ENCODE peak calls at places on chromosomes 16 and 17, in eight cellular contexts. B, C, N, V, Q, U, X and I are unnamed samples. For H3K27me3 and H3K36me3, the result is how much of the 10 kb centered on the place peaks cover.

GRCh38 chr17:72765357-72766153 is 326.9 kb downstream of the SLC39A11 start:
- DNase-seq in X (peak), V (no peak), B (no peak), U (no peak), C (no peak), Q (no peak), N (no peak), I (no peak)

GRCh38 chr16:17467923-17468540 is 2.7 kb downstream of the XYLT1 start:
- DNase-seq in U (peak), N (peak), B (peak), V (peak), C (peak), X (peak), Q (no peak), I (no peak)

GRCh38 chr17:69506489-69506888 is 92.0 kb downstream of the MAP2K6 start:
- DNase-seq in B (no peak), U (no peak), V (no peak), X (no peak), C (no peak), Q (no peak), N (no peak), I (no peak)

GRCh38 chr17:18967806-18968744 is 16.1 kb downstream of the SLC5A10 start:
- DNase-seq in U (no peak), X (no peak), N (no peak), B (no peak), V (no peak), Q (no peak), C (no peak), I (no peak)

GRCh38 chr16:66487580-66488235 is 60.6 kb downstream of the BEAN1 start:
- DNase-seq in U (no peak), X (no peak), V (no peak), Q (no peak), C (no peak), B (peak), N (peak), I (no peak)

GRCh38 chr16:30761427-30761927 is 385 bp downstream of the CFAP119 start:
- DNase-seq in N (no peak), X (peak), B (no peak), U (no peak), V (no peak), C (no peak), Q (no peak), I (peak)

GRCh38 chr17:64423881-64424280 is 25.0 kb upstream of the MILR1 start:
- DNase-seq in V (no peak), B (no peak), Q (no peak), N (no peak), X (no peak), C (no peak), U (no peak), I (no peak)

GRCh38 chr17:77480509-77481215 is 339.9 kb downstream of the SEC14L1 start:
- DNase-seq in N (no peak), Q (no peak), C (no peak), V (peak), U (no peak), X (no peak), B (no peak), I (no peak)

GRCh38 chr17:4440021-4440420 is 6.3 kb downstream of the SPNS3 start:
- DNase-seq in N (no peak), X (no peak), B (no peak), U (no peak), V (no peak), Q (no peak), C (no peak), I (no peak)

GRCh38 chr16:73058616-73059409 is 10.9 kb upstream of the ZFHX3 start:
- DNase-seq in X (peak), Q (peak), B (peak), V (peak), C (no peak), U (peak), N (peak), I (no peak)

GRCh38 chr17:12388206-12388605 is 277.5 kb upstream of the MYOCD start:
- DNase-seq in U (no peak), Q (no peak), C (no peak), B (no peak), N (no peak), X (no peak), V (no peak), I (no peak)

GRCh38 chr17:46795379-46795952 is 23.0 kb downstream of the WNT3 start:
- DNase-seq in V (no peak), B (no peak), U (no peak), N (no peak), Q (peak), C (no peak), X (no peak), I (no peak)

GRCh38 chr17:81230043-81230820 is 7.5 kb upstream of the CEP131 start:
- DNase-seq in Q (no peak), N (no peak), B (no peak), X (no peak), U (peak), C (no peak), V (no peak), I (no peak)

GRCh38 chr16:15564619-15565339 is 78.2 kb downstream of the MARF1 start:
- DNase-seq in X (no peak), U (no peak), Q (no peak), B (no peak), V (no peak), C (no peak), N (no peak), I (no peak)

GRCh38 chr16:70737377-70738082 is 51.7 kb upstream of the MTSS2 start:
- DNase-seq in Q (no peak), U (peak), V (peak), X (peak), B (peak), N (no peak), C (no peak), I (no peak)

GRCh38 chr17:17560975-17561374 is 30.5 kb downstream of the PEMT start:
- DNase-seq in N (no peak), Q (no peak), U (no peak), X (no peak), V (no peak), C (no peak), B (no peak), I (no peak)

GRCh38 chr16:90077757-90078593 is 844 bp upstream of the PRDM7 start:
- DNase-seq in X (peak), U (peak), B (no peak), V (no peak), N (no peak), Q (no peak), C (no peak), I (no peak)

GRCh38 chr16:13935408-13935807 is 15.5 kb downstream of the ERCC4 start:
- DNase-seq in B (no peak), X (no peak), Q (no peak), V (no peak), U (no peak), N (no peak), C (no peak), I (no peak)

GRCh38 chr17:5775098-5775497 is 190.8 kb upstream of the NLRP1 start:
- DNase-seq in N (no peak), U (no peak), C (no peak), V (no peak), X (no peak), B (no peak), Q (no peak), I (no peak)

GRCh38 chr17:73455050-73455687 is 143.4 kb upstream of the CDC42EP4 start:
- DNase-seq in C (no peak), X (no peak), U (no peak), Q (no peak), V (no peak), B (no peak), N (peak), I (no peak)

GRCh38 chr17:37107406-37108083 is 158.8 kb downstream of the AATF start:
- DNase-seq in X (peak), U (peak), V (peak), N (peak), C (no peak), Q (no peak), B (peak), I (no peak)

GRCh38 chr16:23061669-23062068 is 87.6 kb downstream of the USP31 start:
- DNase-seq in Q (no peak), N (no peak), C (no peak), U (no peak), B (no peak), X (no peak), V (no peak), I (no peak)

GRCh38 chr16:86577314-86577971 is 906 bp upstream of the FOXL1 start:
- DNase-seq in X (no peak), C (no peak), V (no peak), B (no peak), Q (no peak), U (no peak), N (no peak), I (no peak)
- H3K27me3 ChIP-seq in X (half or more), C (under half), V (under half), B (under half), Q (under half), U (under half), N (under half), I (under half)

DNA sequence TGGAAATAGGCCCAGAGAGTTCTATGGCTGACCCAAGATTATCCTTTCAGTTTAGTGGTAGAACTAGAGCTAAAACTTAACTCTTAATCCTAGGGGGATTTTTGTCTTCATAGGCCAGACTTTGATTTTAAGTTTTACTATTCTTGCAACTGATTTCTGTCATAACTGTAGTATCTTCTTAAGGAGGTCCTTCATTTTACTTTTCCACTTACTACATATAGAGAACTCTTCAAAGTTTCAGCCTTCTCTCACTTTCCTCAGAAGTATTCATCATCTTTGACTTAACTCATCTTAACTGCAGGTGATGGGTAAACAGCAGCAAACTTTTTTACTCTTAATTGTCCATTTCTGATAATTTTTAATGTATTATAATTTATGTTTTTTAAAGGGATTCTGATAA is 23.4 kb downstream of the RBBP6 start:
- DNase-seq in N (no peak), X (no peak), U (no peak), Q (no peak), B (no peak), C (no peak), V (no peak), I (no peak)
- H3K36me3 ChIP-seq in N (under half), X (half or more), U (under half), Q (under half), B (under half), C (half or more), V (half or more), I (half or more)

GRCh38 chr17:51035436-51035835 is 85.2 kb downstream of the SPAG9 start:
- DNase-seq in Q (no peak), X (peak), V (no peak), C (no peak), B (no peak), N (no peak), U (no peak), I (no peak)
- H3K27ac ChIP-seq in Q (no peak), X (peak), V (peak), C (no peak), B (peak), N (no peak), U (no peak), I (no peak)

GRCh38 chr17:57715981-57716380 is 29.1 kb downstream of the CCDC182 start:
- DNase-seq in C (no peak), Q (no peak), V (no peak), X (no peak), N (no peak), U (no peak), B (no peak), I (no peak)
- H3K27me3 ChIP-seq in C (under half), Q (half or more), V (under half), X (under half), N (under half), U (under half), B (under half), I (under half)